ENCODE peak calls at places on chromosome 17, in nine cellular contexts. J is glutamatergic neuron; M is NCI-H345; N is activated T-cell treated with anti-CD3 and anti-CD28 coated beads, Interleukin-2, amount 50 U/mL, for 72 hours; X is stimulated activated CD8-positive, alpha-beta memory T cell treated with anti-CD3 and anti-CD28 coated beads, Interleukin-2, amount 100 ng/mL, for 1 hour; G is hippocampal formation; C is body of pancreas; W is brain microvascular endothelial cell; Z is nucleus accumbens. P is an unnamed sample.

GRCh38 chr17:35094902-35095301 is 24.8 kb downstream of the RAD51D start:
- DNase-seq in J (no peak), M (no peak), N (no peak), X (no peak), G (no peak), C (no peak), W (peak), Z (no peak), P (no peak)

GRCh38 chr17:74567397-74567796 is at the start of gene CD300H:
- DNase-seq in J (no peak), M (no peak), N (no peak), X (no peak), G (no peak), C (no peak), W (no peak), Z (peak), P (no peak)

GRCh38 chr17:42392664-42393415 is 4.6 kb upstream of the STAT3 start:
- DNase-seq in J (no peak), M (no peak), N (no peak), X (no peak), G (no peak), C (no peak), W (no peak), Z (no peak), P (no peak)

GRCh38 chr17:13600475-13601316 is 1.0 kb downstream of the HS3ST3A1 start:
- DNase-seq in J (peak), M (no peak), N (peak), X (no peak), G (no peak), C (no peak), W (no peak), Z (no peak), P (no peak)

GRCh38 chr17:55641559-55642160 is 81.0 kb downstream of the TMEM100 start:
- DNase-seq in J (peak), M (no peak), N (peak), X (no peak), G (peak), C (peak), W (peak), Z (peak), P (peak)

GRCh38 chr17:69269174-69269998 is 40.8 kb upstream of the ABCA10 start:
- DNase-seq in J (no peak), M (no peak), N (no peak), X (no peak), G (peak), C (no peak), W (peak), Z (no peak), P (no peak)

GRCh38 chr17:31488982-31489294 is 97.5 kb downstream of the RAB11FIP4 start:
- DNase-seq in J (no peak), M (no peak), N (no peak), X (no peak), G (no peak), C (peak), W (no peak), Z (no peak), P (no peak)

GRCh38 chr17:56595831-56596740 is 2.6 kb downstream of the NOG start:
- DNase-seq in J (peak), M (no peak), N (peak), X (no peak), G (no peak), C (no peak), W (no peak), Z (peak), P (no peak)

GRCh38 chr17:34484193-34484733 is 95.1 kb upstream of the TMEM132E start:
- DNase-seq in J (no peak), M (no peak), N (no peak), X (no peak), G (no peak), C (no peak), W (no peak), Z (no peak), P (no peak)

GRCh38 chr17:11772031-11772430 is 173.8 kb downstream of the DNAH9 start:
- DNase-seq in J (no peak), M (no peak), N (no peak), X (no peak), G (no peak), C (no peak), W (no peak), Z (no peak), P (no peak)

GRCh38 chr17:19867654-19868395 is at the start of gene ULK2:
- DNase-seq in J (peak), M (peak), N (peak), X (peak), G (peak), C (peak), W (peak), Z (peak), P (peak)

GRCh38 chr17:73068322-73069153 is 23.9 kb downstream of the SLC39A11 start:
- DNase-seq in J (no peak), M (no peak), N (no peak), X (no peak), G (no peak), C (peak), W (peak), Z (peak), P (no peak)

GRCh38 chr17:48012151-48012520 is 25.5 kb downstream of the COPZ2 start:
- DNase-seq in J (peak), M (peak), N (peak), X (no peak), G (no peak), C (peak), W (no peak), Z (peak), P (peak)

GRCh38 chr17:65297916-65298315 is 160.7 kb downstream of the RGS9 start:
- DNase-seq in J (no peak), M (no peak), N (no peak), X (no peak), G (no peak), C (no peak), W (no peak), Z (no peak), P (no peak)

GRCh38 chr17:73746314-73747073 is 102.2 kb upstream of the SDK2 start:
- DNase-seq in J (no peak), M (peak), N (no peak), X (no peak), G (no peak), C (no peak), W (no peak), Z (no peak), P (no peak)

GRCh38 chr17:78132086-78132676 is 1.6 kb downstream of the TMC8 start:
- DNase-seq in J (no peak), M (peak), N (peak), X (no peak), G (no peak), C (peak), W (no peak), Z (no peak), P (no peak)

GRCh38 chr17:64192588-64192987 is 62.6 kb upstream of the ERN1 start:
- DNase-seq in J (no peak), M (no peak), N (no peak), X (no peak), G (no peak), C (no peak), W (no peak), Z (no peak), P (no peak)

GRCh38 chr17:41538565-41538991 is 10.5 kb upstream of the KRT19 start:
- DNase-seq in J (no peak), M (no peak), N (no peak), X (no peak), G (no peak), C (no peak), W (no peak), Z (no peak), P (no peak)